ENCODE peak calls at places on chromosomes 5 and 9, in six cellular contexts. R, E, M, N, J and I are unnamed samples.

GRCh38 chr5:127968998-127969397 is 114.6 kb upstream of the SLC12A2 start:
- DNase-seq in N (no peak), M (peak), R (no peak), E (peak), J (peak), I (no peak)

GRCh38 chr5:41707853-41708603 is 162.2 kb downstream of the OXCT1 start:
- DNase-seq in M (peak), E (peak), N (no peak), R (peak), J (peak), I (peak)

GRCh38 chr5:83426855-83427254 is 44.7 kb upstream of the VCAN start:
- DNase-seq in M (no peak), J (no peak), E (no peak), N (no peak), R (no peak), I (no peak)

GRCh38 chr5:117872798-117873368 is 1115.5 kb downstream of the DTWD2 start:
- DNase-seq in M (no peak), N (no peak), R (no peak), E (no peak), J (no peak), I (no peak)

GRCh38 chr5:44862808-44863207 is 54.1 kb downstream of the MRPS30 start:
- DNase-seq in N (no peak), J (peak), M (peak), E (peak), R (peak), I (no peak)

GRCh38 chr5:51652980-51653379 is 269.7 kb downstream of the ISL1 start:
- DNase-seq in N (no peak), J (peak), R (peak), E (no peak), M (no peak), I (no peak)

GRCh38 chr9:35349287-35349990 is 140.5 kb upstream of the RUSC2 start:
- DNase-seq in J (peak), N (no peak), R (no peak), M (no peak), E (no peak), I (no peak)

GRCh38 chr5:135069895-135070657 is 36.0 kb upstream of the PITX1 start:
- DNase-seq in J (no peak), M (no peak), R (no peak), N (no peak), E (no peak), I (no peak)

GRCh38 chr5:159203351-159203750 is 6.0 kb downstream of the RNF145 start:
- DNase-seq in R (no peak), J (no peak), N (no peak), M (no peak), E (no peak), I (no peak)

GRCh38 chr5:177357459-177358332 is at the start of gene RGS14:
- DNase-seq in N (peak), M (peak), R (peak), E (peak), J (peak), I (no peak)

GRCh38 chr5:31131381-31131811 is 62.1 kb upstream of the CDH6 start:
- DNase-seq in J (peak), E (peak), N (no peak), M (peak), R (no peak), I (no peak)

GRCh38 chr9:1732670-1733069 is 282.5 kb upstream of the SMARCA2 start:
- DNase-seq in E (no peak), R (no peak), N (no peak), J (peak), M (peak), I (no peak)

GRCh38 chr5:132641841-132642240 is 16.1 kb upstream of the IL13 start:
- DNase-seq in R (no peak), J (no peak), M (no peak), E (no peak), N (no peak), I (no peak)

GRCh38 chr5:80871541-80871961 is 88.6 kb upstream of the RASGRF2 start:
- DNase-seq in J (peak), N (no peak), E (peak), M (peak), R (no peak), I (no peak)

GRCh38 chr5:34016243-34016642 is 8.4 kb upstream of the AMACR start:
- DNase-seq in J (no peak), M (no peak), N (no peak), E (no peak), R (no peak), I (no peak)

GRCh38 chr5:39555788-39556187 is 131.0 kb upstream of the DAB2 start:
- DNase-seq in E (no peak), M (no peak), R (no peak), J (no peak), N (no peak), I (no peak)

GRCh38 chr9:127813739-127814226 is 11.1 kb downstream of the FPGS start:
- DNase-seq in N (peak), J (no peak), E (no peak), M (no peak), R (peak), I (no peak)

GRCh38 chr5:127930311-127930710 is 153.3 kb upstream of the SLC12A2 start:
- DNase-seq in E (peak), N (no peak), M (peak), R (peak), J (peak), I (no peak)

GRCh38 chr5:76819851-76820280 is 1.0 kb downstream of the F2RL1 start:
- DNase-seq in M (peak), N (peak), J (no peak), E (peak), R (no peak), I (no peak)

GRCh38 chr9:106077731-106078130 is 383.4 kb downstream of the TMEM38B start:
- DNase-seq in J (no peak), R (no peak), M (no peak), N (no peak), E (no peak), I (no peak)

GRCh38 chr5:55915783-55916182 is 64.6 kb downstream of the IL31RA start:
- DNase-seq in N (no peak), E (no peak), R (no peak), M (no peak), J (no peak), I (no peak)

GRCh38 chr5:2910401-2911175 is 159.1 kb upstream of the IRX2 start:
- DNase-seq in M (no peak), R (no peak), J (no peak), N (no peak), E (no peak), I (no peak)

GRCh38 chr5:159751459-159751858 is 164.8 kb upstream of the ADRA1B start:
- DNase-seq in J (no peak), E (no peak), M (no peak), R (no peak), N (no peak), I (no peak)

GRCh38 chr5:15638341-15638740 is 138.4 kb downstream of the FBXL7 start:
- DNase-seq in E (no peak), R (no peak), J (no peak), M (no peak), N (no peak), I (no peak)

GRCh38 chr5:78829811-78830499 is 155.2 kb downstream of the ARSB start:
- DNase-seq in J (no peak), E (peak), N (no peak), R (no peak), M (no peak), I (no peak)

GRCh38 chr5:103327451-103327850 is 68.9 kb downstream of the MACIR start:
- DNase-seq in E (no peak), N (no peak), J (no peak), R (no peak), M (no peak), I (no peak)

GRCh38 chr5:150989695-150990094 is 30.7 kb upstream of the GPX3 start:
- DNase-seq in R (no peak), M (no peak), N (no peak), E (peak), J (no peak), I (no peak)
- TF ChIP-seq CTCF in R (peak), M (peak), N (no peak), E (peak), J (no peak), I (peak)

GRCh38 chr9:132351404-132352050 is 3.3 kb downstream of the SETX start:
- DNase-seq in N (no peak), J (peak), R (no peak), E (no peak), M (no peak), I (no peak)
- H3K4me3 ChIP-seq in N (no peak), J (no peak), R (peak), E (no peak), M (no peak), I (no peak)

GRCh38 chr9:96484521-96484931 is 34.6 kb downstream of the HABP4 start:
- DNase-seq in J (no peak), N (no peak), E (no peak), M (no peak), R (no peak), I (no peak)

GRCh38 chr9:96487030-96487396 is 37.0 kb downstream of the HABP4 start:
- DNase-seq in R (no peak), M (no peak), N (no peak), J (no peak), E (no peak), I (no peak)

GRCh38 chr9:96486351-96487029 is 36.5 kb downstream of the HABP4 start:
- DNase-seq in R (no peak), N (no peak), E (peak), J (no peak), M (peak), I (peak)

GRCh38 chr9:96483733-96484240 is 33.8 kb downstream of the HABP4 start:
- DNase-seq in R (no peak), E (no peak), M (no peak), N (no peak), J (no peak), I (no peak)

DNA sequence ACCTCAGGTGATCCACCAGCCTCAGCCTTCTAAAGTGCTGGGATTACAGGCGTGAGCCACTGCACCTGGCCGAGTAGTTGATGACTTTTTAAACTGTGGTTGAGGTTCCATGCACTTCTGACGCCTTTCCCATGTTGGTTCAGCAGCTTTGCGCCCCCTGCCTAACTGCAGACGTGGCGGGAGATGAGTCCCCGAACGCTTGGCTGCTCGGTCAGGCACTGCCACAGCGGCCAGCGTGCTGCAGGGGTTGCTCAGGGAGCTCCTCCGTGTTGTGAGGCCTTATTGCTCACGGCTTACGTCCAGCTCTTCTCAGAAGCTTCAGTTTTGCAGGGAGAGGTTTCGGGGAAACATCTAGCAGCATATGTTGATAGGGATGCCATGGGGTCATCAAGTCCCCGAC is 35.3 kb downstream of the HABP4 start:
- DNase-seq in R (no peak), N (no peak), E (no peak), M (no peak), J (no peak), I (no peak)
- TF ChIP-seq CTCF in R (no peak), N (no peak), E (no peak), M (no peak), J (no peak), I (no peak)

GRCh38 chr9:137069508-137070071 is 767 bp downstream of the SAPCD2 start:
- DNase-seq in J (no peak), R (no peak), M (no peak), N (no peak), E (no peak), I (no peak)
- H3K4me3 ChIP-seq in J (peak), R (peak), M (no peak), N (peak), E (peak), I (peak)

GRCh38 chr9:33104111-33104415 is 27.6 kb upstream of the SMU1 start:
- DNase-seq in M (no peak), N (no peak), R (no peak), J (no peak), E (no peak), I (no peak)
- TF ChIP-seq CTCF in M (no peak), N (no peak), R (no peak), J (no peak), E (no peak), I (no peak)

GRCh38 chr9:130447193-130447816 is 2.5 kb downstream of the ASS1 start:
- DNase-seq in J (no peak), E (no peak), N (no peak), R (no peak), M (no peak), I (no peak)

GRCh38 chr9:130448771-130449170 is 4.0 kb downstream of the ASS1 start:
- DNase-seq in M (no peak), J (no peak), N (no peak), R (no peak), E (no peak), I (no peak)

GRCh38 chr9:130446111-130446861 is 1.5 kb downstream of the ASS1 start:
- DNase-seq in N (peak), R (no peak), M (peak), E (peak), J (peak), I (peak)

GRCh38 chr9:130450344-130451003 is 5.7 kb downstream of the ASS1 start:
- DNase-seq in R (no peak), N (peak), M (no peak), E (no peak), J (no peak), I (no peak)

DNA sequence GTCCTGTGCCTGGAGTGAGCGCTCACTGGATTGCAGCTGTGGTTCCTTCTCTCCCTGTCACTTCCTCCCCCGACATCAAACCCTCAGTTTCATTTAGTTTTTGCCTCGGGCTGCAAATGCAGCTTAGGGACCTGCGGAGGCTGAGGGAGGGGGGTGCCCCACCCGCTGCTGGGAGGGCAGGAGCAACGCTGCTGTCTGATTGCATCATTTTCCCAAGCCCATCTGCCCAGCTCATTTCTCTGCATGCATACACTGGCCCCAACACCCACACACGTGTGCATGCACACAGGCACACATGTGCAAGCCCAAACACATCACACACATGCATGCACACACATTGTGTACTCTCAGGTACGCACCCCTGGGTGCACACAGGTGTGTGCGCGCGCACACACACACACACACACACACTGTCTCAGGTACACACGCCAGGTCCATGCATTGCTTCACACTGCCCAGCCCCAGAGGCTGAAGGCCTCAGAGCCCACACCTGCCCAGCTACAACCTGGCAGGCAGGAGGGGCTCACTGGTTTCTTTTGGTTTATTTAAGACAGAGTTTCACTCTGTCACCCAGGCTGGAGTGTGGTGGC is 3.4 kb downstream of the ASS1 start:
- DNase-seq in R (no peak), J (peak), E (no peak), M (peak), N (no peak), I (no peak)
- H3K4me3 ChIP-seq in R (no peak), J (no peak), E (no peak), M (no peak), N (no peak), I (no peak)

GRCh38 chr5:93909356-93909755 is 168.0 kb upstream of the POU5F2 start:
- DNase-seq in M (no peak), E (peak), N (no peak), R (peak), J (peak), I (no peak)
- TF ChIP-seq CTCF in M (peak), E (peak), N (no peak), R (no peak), J (peak), I (peak)

DNA sequence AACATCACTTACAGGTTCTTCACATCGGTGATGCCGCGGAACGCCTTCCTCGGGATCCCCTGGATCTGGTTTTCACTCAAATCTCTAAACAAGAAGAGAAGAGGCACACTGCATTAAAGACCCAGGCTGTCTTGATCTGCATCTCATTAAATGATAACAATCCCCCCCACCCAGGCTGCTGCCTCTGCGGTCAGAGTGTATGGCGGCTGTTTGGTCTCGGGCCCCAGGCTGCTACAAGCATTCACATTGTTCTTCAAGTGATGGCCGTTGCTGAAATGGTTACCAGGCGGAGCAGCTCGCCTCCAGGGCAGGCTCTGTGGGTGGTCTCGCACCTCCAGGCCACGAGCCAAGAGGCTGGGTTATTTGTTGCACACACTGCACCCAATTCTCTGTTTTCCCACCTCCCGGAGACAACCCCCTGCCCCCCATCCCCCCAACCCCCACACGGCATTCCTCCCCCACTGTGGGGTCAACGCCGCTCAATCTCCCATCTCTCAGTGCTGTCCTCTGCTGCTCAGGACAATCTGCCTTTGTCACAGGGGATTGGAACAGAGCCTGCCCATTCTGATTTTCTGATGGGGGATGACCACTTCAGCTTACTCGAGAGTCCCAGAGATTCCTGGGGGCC is 304.2 kb upstream of the PANK3 start:
- DNase-seq in E (no peak), M (no peak), R (no peak), N (no peak), J (no peak), I (no peak)
- H3K4me3 ChIP-seq in E (no peak), M (no peak), R (no peak), N (no peak), J (no peak), I (no peak)

GRCh38 chr5:120231563-120231962 is 232.5 kb upstream of the PRR16 start:
- DNase-seq in J (no peak), E (no peak), M (no peak), R (no peak), N (no peak), I (no peak)

GRCh38 chr5:120229036-120229435 is 235.1 kb upstream of the PRR16 start:
- DNase-seq in E (no peak), M (no peak), R (no peak), J (no peak), N (no peak), I (no peak)

GRCh38 chr5:120228262-120229031 is 235.7 kb upstream of the PRR16 start:
- DNase-seq in E (peak), R (no peak), M (no peak), N (no peak), J (peak), I (no peak)
- TF ChIP-seq CTCF in E (peak), R (no peak), M (no peak), N (no peak), J (peak), I (no peak)